ENCODE peak calls at places on chromosomes 3 and 15, in four cellular contexts. R is esophagus squamous epithelium, J is mammary epithelial cell, L is GM12864. A is an unnamed sample.
A peak's percentile ranks its signal among the peaks of the same experiment; 100 is the strongest.

GRCh38 chr3:42706721-42707619 is 4.4 kb upstream of the HHATL start:
- DNase-seq in J (no peak), R (no peak), L (no peak), A (no peak)

GRCh38 chr3:4754180-4755086 is 224.8 kb upstream of the BHLHE40 start:
- DNase-seq in R (no peak), L (peak; percentile 64), J (no peak), A (no peak)

GRCh38 chr3:9123849-9124248 is 125.6 kb downstream of the SRGAP3 start:
- DNase-seq in L (no peak), J (no peak), R (no peak), A (no peak)

GRCh38 chr15:70047386-70048195 is 50.1 kb downstream of the TLE3 start:
- DNase-seq in R (no peak), L (no peak), J (no peak), A (no peak)

GRCh38 chr15:41695750-41696436 is 35.7 kb downstream of the MGA start:
- DNase-seq in R (no peak), J (peak; percentile 6), L (peak; percentile 55), A (peak; percentile 26)

GRCh38 chr3:65928110-65928509 is 110.6 kb downstream of the MAGI1 start:
- DNase-seq in L (no peak), J (no peak), R (no peak), A (no peak)

GRCh38 chr15:54519577-54519976 is 541.3 kb downstream of the UNC13C start:
- DNase-seq in J (no peak), L (peak; percentile 10), R (no peak), A (no peak)

GRCh38 chr3:82281205-82281604 is 519.8 kb upstream of the GBE1 start:
- DNase-seq in J (peak; percentile 5), R (no peak), L (no peak), A (no peak)

GRCh38 chr15:74955017-74955416 is 1.6 kb downstream of the RPP25 start:
- DNase-seq in R (no peak), L (no peak), J (no peak), A (no peak)

GRCh38 chr3:132595036-132595435 is 2.0 kb upstream of the ACKR4 start:
- DNase-seq in L (no peak), J (peak; percentile 57), R (no peak), A (peak; percentile 68)

GRCh38 chr15:35874260-35874905 is 328.4 kb upstream of the DPH6 start:
- DNase-seq in R (no peak), L (no peak), J (peak; percentile 92), A (peak; percentile 60)

GRCh38 chr3:160448845-160449659 is 534 bp downstream of the TRIM59 start:
- DNase-seq in L (peak; percentile 49), R (no peak), J (no peak), A (peak; percentile 15)

GRCh38 chr3:30085486-30085885 is 520.9 kb upstream of the TGFBR2 start:
- DNase-seq in J (no peak), L (no peak), R (no peak), A (no peak)

GRCh38 chr3:94269763-94270162 is 206.9 kb downstream of the NSUN3 start:
- DNase-seq in J (no peak), L (no peak), R (no peak), A (no peak)

GRCh38 chr3:10322355-10322715 is 1.4 kb upstream of the SEC13 start:
- DNase-seq in R (no peak), L (no peak), J (peak; percentile 9), A (no peak)

GRCh38 chr3:14914777-14915113 is 32.6 kb upstream of the NR2C2 start:
- DNase-seq in R (no peak), J (no peak), L (no peak), A (no peak)

GRCh38 chr3:186162221-186162620 is 53.3 kb upstream of the ETV5 start:
- DNase-seq in L (no peak), J (no peak), R (no peak), A (no peak)

GRCh38 chr3:32483772-32484171 is 18.9 kb downstream of the CMTM6 start:
- DNase-seq in R (no peak), L (no peak), J (no peak), A (no peak)

GRCh38 chr3:84601303-84601702 is 357.5 kb upstream of the CADM2 start:
- DNase-seq in L (no peak), J (no peak), R (no peak), A (no peak)

GRCh38 chr3:15300318-15301078 is 31.9 kb downstream of the SH3BP5 start:
- DNase-seq in R (no peak), L (no peak), J (peak; percentile 94), A (peak; percentile 76)

GRCh38 chr15:62362608-62363007 is 197.5 kb upstream of the C2CD4B start:
- DNase-seq in R (no peak), J (peak; percentile 40), L (no peak), A (peak; percentile 65)

GRCh38 chr15:38263996-38264395 is 11.4 kb downstream of the SPRED1 start:
- DNase-seq in R (no peak), J (no peak), L (no peak), A (no peak)

GRCh38 chr15:91422704-91423254 is 322.7 kb downstream of the SV2B start:
- DNase-seq in J (no peak), L (no peak), R (no peak), A (no peak)

GRCh38 chr3:186057594-186057993 is 51.3 kb downstream of the ETV5 start:
- DNase-seq in J (peak; percentile 43), L (no peak), R (no peak), A (peak; percentile 77)

GRCh38 chr15:68330461-68330860 is 52.9 kb downstream of the FEM1B start:
- DNase-seq in J (no peak), L (no peak), R (no peak), A (no peak)

GRCh38 chr15:99708563-99708962 is 24.7 kb downstream of the LYSMD4 start:
- DNase-seq in L (no peak), R (no peak), J (peak; percentile 92), A (peak; percentile 87)

GRCh38 chr15:37014566-37014965 is 85.8 kb downstream of the MEIS2 start:
- DNase-seq in R (no peak), J (no peak), L (no peak), A (no peak)

GRCh38 chr3:107309312-107309711 is 67.9 kb upstream of the CCDC54 start:
- DNase-seq in R (no peak), J (no peak), L (no peak), A (no peak)

GRCh38 chr15:42102646-42103235 is 8.4 kb upstream of the PLA2G4D start:
- DNase-seq in J (peak; percentile 69), R (no peak), L (no peak), A (no peak)

GRCh38 chr3:174812172-174812862 is 46.8 kb upstream of the NAALADL2 start:
- DNase-seq in R (no peak), L (no peak), J (peak; percentile 27), A (no peak)

GRCh38 chr15:67840747-67841634 is 1.1 kb upstream of the RNU6-1 start:
- DNase-seq in R (no peak), L (no peak), J (no peak), A (peak; percentile 30)

GRCh38 chr3:69865920-69866679 is 126.8 kb downstream of the MITF start:
- DNase-seq in J (peak; percentile 62), R (no peak), L (no peak), A (no peak)

GRCh38 chr3:197308591-197308990 is 10.2 kb upstream of the DLG1 start:
- DNase-seq in L (no peak), J (peak; percentile 32), R (no peak), A (peak; percentile 32)

DNA sequence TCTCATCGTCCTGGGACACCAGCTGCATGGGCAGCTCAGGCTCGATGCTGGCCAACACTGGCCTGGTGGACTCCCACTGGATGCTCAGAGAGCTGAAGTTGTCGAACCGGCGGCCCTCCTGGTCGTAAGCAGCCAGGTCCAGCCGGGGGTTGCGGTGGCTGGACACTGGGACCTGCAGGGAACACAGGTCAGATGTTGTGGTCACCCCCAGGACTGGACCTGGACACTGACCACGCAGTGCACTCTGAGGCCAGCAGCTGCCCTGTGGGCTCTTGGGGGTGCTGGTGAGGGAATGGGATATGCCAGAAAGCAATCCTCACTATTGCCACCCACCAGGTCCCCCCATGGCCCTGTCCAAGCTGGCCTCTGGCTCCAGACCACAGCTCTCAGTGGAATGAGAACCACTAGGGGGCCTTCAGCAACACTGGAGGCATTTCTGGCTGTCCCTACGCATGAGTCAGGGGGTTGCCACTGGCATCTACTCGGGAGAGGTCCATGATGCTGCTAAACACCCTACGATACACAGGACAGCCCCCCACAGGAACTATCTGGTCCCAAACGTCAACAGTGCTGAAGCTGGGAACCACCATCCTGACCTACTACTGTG is 66.1 kb downstream of the NUP210 start:
- DNase-seq in J (no peak), L (no peak), R (no peak), A (no peak)
- TF ChIP-seq CTCF in J (peak; percentile 28), L (no peak), R (no peak), A (peak; percentile 74)

DNA sequence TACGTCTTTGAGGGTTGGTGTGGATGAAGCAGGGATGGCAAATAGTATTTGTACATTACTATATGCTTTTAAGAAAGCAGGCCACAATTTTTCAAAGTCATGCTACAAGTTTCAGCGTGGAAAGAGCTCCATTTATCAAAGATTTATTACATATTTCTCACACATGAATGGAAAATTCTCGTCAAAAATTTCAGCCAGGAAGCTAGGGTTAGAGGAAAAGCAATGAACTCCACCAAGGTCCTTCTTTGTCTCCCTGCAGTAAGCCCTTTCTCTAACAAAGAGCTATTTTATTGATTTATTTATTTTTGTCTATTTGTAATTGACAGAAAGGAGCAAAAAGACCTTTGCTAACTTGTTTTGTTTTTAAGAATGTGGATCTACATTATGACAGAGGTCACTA is 7.5 kb upstream of the ZBTB20 start:
- DNase-seq in R (no peak), L (no peak), J (no peak), A (no peak)
- TF ChIP-seq CTCF in R (no peak), L (no peak), J (no peak), A (no peak)

DNA sequence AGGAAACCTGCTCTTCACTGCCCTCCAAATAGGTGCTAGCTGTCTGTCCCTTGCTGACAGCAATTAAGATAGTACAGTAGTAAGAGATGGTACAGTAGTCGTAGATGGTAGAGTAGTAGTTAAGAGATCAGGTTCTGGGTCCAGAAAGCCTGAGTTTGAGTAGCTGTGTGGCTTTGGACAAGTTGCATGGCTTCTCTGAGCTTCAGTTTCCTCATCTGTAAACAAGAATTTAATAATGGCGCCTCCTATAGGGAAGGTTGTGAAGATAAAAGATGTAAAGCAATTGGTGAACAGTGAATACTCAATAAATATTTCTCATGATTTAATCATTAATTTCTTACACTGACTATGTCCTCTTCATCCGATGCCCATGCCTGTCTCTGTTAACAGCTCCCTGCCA is 86.9 kb upstream of the BCL6 start:
- DNase-seq in L (no peak), J (no peak), R (no peak), A (no peak)
- TF ChIP-seq CTCF in L (no peak), J (no peak), R (no peak), A (peak; percentile 31)

DNA sequence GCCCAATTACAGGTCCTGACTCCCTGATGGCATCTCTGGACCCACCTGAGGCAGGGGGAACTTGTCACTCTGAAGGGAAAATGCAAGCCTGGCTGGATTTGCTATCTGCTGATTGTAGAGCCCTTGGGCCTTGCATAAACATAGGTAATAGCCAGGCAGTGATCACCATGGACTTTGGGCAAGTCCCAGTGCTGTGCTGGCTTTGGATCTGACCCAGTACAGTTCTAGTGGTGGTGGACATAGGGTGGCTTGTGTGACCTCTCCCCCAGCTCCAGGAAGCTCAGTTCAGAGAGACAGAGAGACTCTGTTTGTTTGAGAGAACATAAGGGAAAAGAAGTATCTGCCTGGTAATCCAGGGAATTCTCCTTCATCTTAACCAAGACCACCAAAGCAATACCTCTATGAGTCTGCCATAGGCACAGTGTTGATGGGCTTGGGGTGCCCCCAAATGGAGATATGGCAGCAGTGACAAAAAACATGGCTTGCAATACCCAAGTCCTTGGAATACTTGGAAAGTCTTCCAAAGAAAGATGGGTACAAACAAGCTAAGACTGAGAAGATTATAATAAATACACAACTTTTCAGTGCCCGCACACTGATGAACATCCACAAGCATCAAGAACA is 348.5 kb downstream of the PYDC2 start:
- DNase-seq in J (no peak), R (no peak), L (no peak), A (no peak)
- TF ChIP-seq CTCF in J (peak; percentile 15), R (no peak), L (no peak), A (peak; percentile 25)